ENCODE peak calls at places on chromosome 2, in eight cellular contexts. H is activated naive CD4-positive, alpha-beta T cell treated with anti-CD3 and anti-CD28 coated beads for 36 hours; U is activated CD8-positive, alpha-beta memory T cell treated with anti-CD3 and anti-CD28 coated beads for 1 hour; D is CD8-positive, alpha-beta memory T cell; K is prostate gland; Z is Kasumi-1; A is stimulated activated CD4-positive, alpha-beta T cell treated with anti-CD3 and anti-CD28 coated beads, Interleukin-2, amount 100 ng/mL, for 48 hours; G is iris pigment epithelial cell. V is an unnamed sample.

GRCh38 chr2:48045613-48046012 is 139.3 kb upstream of the FBXO11 start:
- DNase-seq in K (no peak), Z (no peak), G (no peak), A (no peak), H (no peak), D (no peak), U (no peak), V (no peak)

GRCh38 chr2:9378433-9379371 is 44.6 kb downstream of the ITGB1BP1 start:
- DNase-seq in G (peak), A (no peak), Z (no peak), H (no peak), K (no peak), U (no peak), D (no peak), V (no peak)

GRCh38 chr2:101327863-101328394 is 19.4 kb upstream of the RNF149 start:
- DNase-seq in Z (peak), U (no peak), A (no peak), H (no peak), D (no peak), G (no peak), K (peak), V (no peak)

GRCh38 chr2:148475626-148476025 is 168.9 kb upstream of the EPC2 start:
- DNase-seq in D (no peak), H (no peak), G (no peak), Z (no peak), K (no peak), U (no peak), A (no peak), V (no peak)

GRCh38 chr2:43340066-43340465 is 113.7 kb upstream of the ZFP36L2 start:
- DNase-seq in Z (no peak), U (no peak), A (no peak), D (no peak), H (no peak), G (peak), K (no peak), V (no peak)

GRCh38 chr2:69683170-69683971 is 39.8 kb upstream of the AAK1 start:
- DNase-seq in H (no peak), K (peak), G (peak), U (no peak), A (no peak), Z (peak), D (no peak), V (peak)

GRCh38 chr2:234671716-234672115 is 174.8 kb upstream of the ARL4C start:
- DNase-seq in U (no peak), K (no peak), H (no peak), Z (no peak), G (no peak), D (no peak), A (no peak), V (no peak)

GRCh38 chr2:160387558-160388262 is 105.9 kb downstream of the RBMS1 start:
- DNase-seq in Z (no peak), G (peak), A (no peak), D (no peak), U (no peak), K (no peak), H (no peak), V (peak)

GRCh38 chr2:70684846-70685622 is 83.0 kb downstream of the ADD2 start:
- DNase-seq in H (no peak), U (no peak), Z (no peak), A (no peak), G (no peak), D (no peak), K (no peak), V (no peak)

GRCh38 chr2:37847792-37848191 is 77.3 kb upstream of the RMDN2 start:
- DNase-seq in D (no peak), Z (no peak), G (no peak), U (no peak), K (no peak), A (no peak), H (no peak), V (no peak)

GRCh38 chr2:194203898-194204297 is 1453.1 kb upstream of the SLC39A10 start:
- DNase-seq in A (no peak), Z (no peak), D (no peak), H (no peak), K (no peak), G (peak), U (no peak), V (no peak)

GRCh38 chr2:101609434-101609833 is 88.1 kb upstream of the MAP4K4 start:
- DNase-seq in A (no peak), G (no peak), D (no peak), U (no peak), Z (no peak), H (no peak), K (no peak), V (no peak)

GRCh38 chr2:98036349-98037000 is 40.7 kb upstream of the TMEM131 start:
- DNase-seq in Z (no peak), K (peak), U (no peak), A (no peak), G (no peak), H (no peak), D (no peak), V (no peak)

GRCh38 chr2:47222813-47223564 is 67.9 kb upstream of the STPG4 start:
- DNase-seq in D (no peak), H (no peak), A (no peak), G (no peak), U (no peak), Z (no peak), K (no peak), V (no peak)

GRCh38 chr2:47310801-47311560 is 92.0 kb upstream of the MSH2 start:
- DNase-seq in K (no peak), U (no peak), A (no peak), H (no peak), Z (no peak), D (no peak), G (no peak), V (peak)

V was measured in putamen.